ENCODE peak calls at places on chromosome 17, in ten cellular contexts. T is fibroblast of mammary gland; O is psoas muscle; P is NCI-H460; H is NCI-H748 treated with DMSO at 0.1 percent for 48 hours; L is HFFc6; V is IMR-90; A is T-cell; R is activated naive CD8-positive, alpha-beta T cell treated with anti-CD3 and anti-CD28 coated beads, Interleukin-2, amount 50 U/mL, for 24 hours; F is lower leg skin. U is an unnamed sample.

GRCh38 chr17:75394332-75394918 is 11.1 kb downstream of the GRB2 start:
- DNase-seq in P (no peak), L (no peak), A (no peak), V (no peak), H (peak; percentile 29), T (no peak), R (no peak), F (no peak), O (no peak), U (no peak)

GRCh38 chr17:1490643-1491405 is 1.7 kb downstream of the MYO1C start:
- DNase-seq in L (no peak), H (peak; percentile 7), V (no peak), A (peak; percentile 54), T (peak; percentile 48), R (peak; percentile 71), F (no peak), P (peak; percentile 40), O (peak; percentile 71), U (no peak)

GRCh38 chr17:6413073-6413472 is 21.8 kb downstream of the AIPL1 start:
- DNase-seq in H (peak; percentile 75), L (peak; percentile 52), V (peak; percentile 40), A (no peak), R (no peak), F (no peak), T (peak; percentile 47), O (no peak), P (peak; percentile 49), U (peak; percentile 19)

GRCh38 chr17:75124041-75124818 is 7.3 kb downstream of the NT5C start:
- DNase-seq in L (peak; percentile 7), V (peak; percentile 18), A (no peak), T (peak; percentile 52), O (peak; percentile 52), F (peak; percentile 74), R (peak; percentile 60), P (peak; percentile 99), H (no peak), U (no peak)

GRCh38 chr17:67066717-67067116 is 22.4 kb downstream of the CACNG1 start:
- DNase-seq in L (no peak), V (no peak), R (no peak), O (no peak), F (no peak), P (no peak), H (no peak), A (no peak), T (no peak), U (no peak)

GRCh38 chr17:28364665-28365363 is at the start of gene SEBOX:
- DNase-seq in R (no peak), L (no peak), A (no peak), O (no peak), H (no peak), F (no peak), T (no peak), V (no peak), P (no peak), U (no peak)

GRCh38 chr17:15478845-15479244 is 11.4 kb upstream of the CDRT4 start:
- DNase-seq in P (no peak), R (no peak), T (no peak), A (no peak), F (no peak), V (no peak), L (no peak), H (no peak), O (no peak), U (no peak)

GRCh38 chr17:44854201-44854600 is 6.5 kb downstream of the HIGD1B start:
- DNase-seq in F (no peak), V (no peak), P (no peak), R (no peak), H (no peak), A (no peak), T (no peak), O (no peak), L (no peak), U (no peak)

GRCh38 chr17:32772453-32773025 is 104.4 kb downstream of the MYO1D start:
- DNase-seq in A (no peak), T (peak; percentile 20), H (no peak), V (no peak), F (no peak), P (no peak), O (no peak), R (no peak), L (no peak), U (no peak)